ENCODE peak calls at places on chromosomes 12 and 14, in nine cellular contexts. E, G, T, P, B, C, D, J and Z are unnamed samples.

GRCh38 chr14:21902561-21903199 is 229.1 kb upstream of the OR4E1 start:
- DNase-seq in E (no peak), G (no peak), T (no peak), P (no peak), B (no peak), C (no peak), D (no peak), J (no peak), Z (no peak)

GRCh38 chr12:20376984-20377383 is 8.6 kb downstream of the PDE3A start:
- DNase-seq in E (peak; percentile 44), G (peak; percentile 30), T (peak; percentile 62), P (no peak), B (peak; percentile 10), C (no peak), D (peak; percentile 58), J (no peak), Z (no peak)

GRCh38 chr14:67405771-67406170 is 6.2 kb downstream of the PLEK2 start:
- DNase-seq in E (no peak), G (no peak), T (no peak), P (no peak), B (no peak), C (no peak), D (no peak), J (no peak), Z (no peak)

GRCh38 chr12:74985293-74985985 is 224.2 kb downstream of the KCNC2 start:
- DNase-seq in E (no peak), G (no peak), T (no peak), P (no peak), B (no peak), C (no peak), D (no peak), J (no peak), Z (no peak)

GRCh38 chr14:72975776-72976175 is 49.5 kb downstream of the DCAF4 start:
- DNase-seq in E (peak; percentile 10), G (no peak), T (no peak), P (no peak), B (peak; percentile 18), C (no peak), D (no peak), J (no peak), Z (no peak)

GRCh38 chr14:95531473-95531872 is 3.4 kb upstream of the GLRX5 start:
- DNase-seq in E (peak; percentile 83), G (peak; percentile 95), T (peak; percentile 82), P (no peak), B (no peak), C (no peak), D (peak; percentile 84), J (no peak), Z (peak; percentile 40)

GRCh38 chr14:101519090-101519489 is 42.2 kb upstream of the DIO3 start:
- DNase-seq in E (no peak), G (no peak), T (no peak), P (no peak), B (no peak), C (no peak), D (no peak), J (no peak), Z (no peak)

GRCh38 chr14:103480595-103480994 is 42.0 kb downstream of the CKB start:
- DNase-seq in E (no peak), G (no peak), T (no peak), P (no peak), B (no peak), C (no peak), D (no peak), J (no peak), Z (no peak)

GRCh38 chr12:42145197-42145549 is 499 bp upstream of the GXYLT1 start:
- DNase-seq in E (no peak), G (peak; percentile 11), T (no peak), P (no peak), B (peak; percentile 40), C (no peak), D (no peak), J (no peak), Z (no peak)

GRCh38 chr14:39426605-39427004 is 5.6 kb downstream of the FBXO33 start:
- DNase-seq in E (peak; percentile 9), G (peak; percentile 59), T (peak; percentile 74), P (no peak), B (no peak), C (no peak), D (peak; percentile 76), J (no peak), Z (peak; percentile 41)

DNA sequence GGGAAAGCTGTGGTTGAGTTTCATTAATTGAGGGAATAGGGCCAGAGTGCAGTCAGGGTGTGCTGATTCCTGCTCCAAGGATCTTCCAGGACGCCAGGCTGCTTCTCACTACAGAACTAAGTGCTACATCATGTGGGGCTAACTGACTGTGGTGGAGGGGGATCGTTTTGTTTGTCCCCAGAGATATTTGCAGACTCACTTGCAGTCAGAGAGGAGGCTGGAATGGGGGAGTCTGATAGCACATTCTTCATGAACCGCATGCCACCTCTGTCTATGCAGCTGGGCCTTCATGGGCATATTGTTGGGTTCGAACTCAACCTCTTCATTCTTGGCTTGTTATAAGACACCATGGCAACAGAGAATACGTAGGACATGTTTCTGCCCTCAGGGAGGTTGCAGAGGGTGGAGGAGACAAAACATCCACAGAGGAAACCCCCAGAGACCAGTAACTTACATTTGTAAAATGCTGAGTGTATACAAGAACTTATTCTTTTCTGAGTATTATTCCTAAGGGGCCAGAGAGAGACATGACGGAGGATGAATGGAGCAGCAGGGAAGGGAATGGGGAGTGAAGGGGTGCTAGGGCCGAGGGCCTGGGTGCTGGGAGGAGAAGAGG is 13.0 kb downstream of the KRT7 start:
- DNase-seq in E (no peak), G (no peak), T (no peak), P (no peak), B (no peak), C (no peak), D (no peak), J (no peak), Z (no peak)
- TF ChIP-seq CTCF in E (no peak), G (no peak), T (no peak), P (no peak), B (no peak), C (no peak), D (no peak), J (no peak), Z (no peak)

GRCh38 chr12:51951199-51951842 is at the start of gene ACVR1B:
- DNase-seq in E (peak; percentile 89), G (peak; percentile 90), T (peak; percentile 93), P (peak; percentile 90), B (peak; percentile 97), C (peak; percentile 91), D (peak; percentile 87), J (peak; percentile 94), Z (peak; percentile 60)
- H3K4me3 ChIP-seq in E (peak within 1 kb of the TSS; percentile 78), G (peak within 1 kb of the TSS; percentile 55), T (peak within 1 kb of the TSS; percentile 96), P (peak within 1 kb of the TSS; percentile 75), B (peak within 1 kb of the TSS; percentile 66), C (peak within 1 kb of the TSS; percentile 94), D (peak within 1 kb of the TSS; percentile 91), J (peak within 1 kb of the TSS; percentile 96), Z (peak within 1 kb of the TSS; percentile 87)

GRCh38 chr14:75310295-75311059 is 31.8 kb downstream of the FOS start:
- DNase-seq in E (peak; percentile 90), G (peak; percentile 86), T (peak; percentile 98), P (peak; percentile 75), B (peak; percentile 89), C (peak; percentile 74), D (peak; percentile 90), J (peak; percentile 85), Z (peak; percentile 85)
- TF ChIP-seq CTCF in E (no peak), G (no peak), T (no peak), P (no peak), B (no peak), C (no peak), D (no peak), J (no peak), Z (no peak)

GRCh38 chr12:104460041-104460757 is 3.5 kb downstream of the CHST11 start:
- DNase-seq in E (no peak), G (no peak), T (no peak), P (no peak), B (no peak), C (no peak), D (no peak), J (no peak), Z (no peak)
- H3K4me3 ChIP-seq in E (no peak overlapping the region), G (no peak overlapping the region), T (peak overlapping the region; percentile 69), P (peak overlapping the region; percentile 89), B (no peak overlapping the region), C (no peak overlapping the region), D (peak overlapping the region; percentile 88), J (no peak overlapping the region), Z (no peak overlapping the region)

GRCh38 chr12:52789637-52790426 is 6.1 kb downstream of the KRT3 start:
- DNase-seq in E (no peak), G (no peak), T (no peak), P (no peak), B (no peak), C (no peak), D (no peak), J (peak; percentile 60), Z (no peak)

GRCh38 chr12:52788876-52789636 is 6.9 kb downstream of the KRT3 start:
- DNase-seq in E (no peak), G (no peak), T (no peak), P (no peak), B (no peak), C (no peak), D (no peak), J (no peak), Z (no peak)

GRCh38 chr12:52790427-52791270 is 5.3 kb downstream of the KRT3 start:
- DNase-seq in E (no peak), G (no peak), T (no peak), P (no peak), B (no peak), C (no peak), D (no peak), J (no peak), Z (no peak)

GRCh38 chr12:52792185-52793029 is 3.5 kb downstream of the KRT3 start:
- DNase-seq in E (no peak), G (no peak), T (no peak), P (no peak), B (no peak), C (no peak), D (no peak), J (no peak), Z (no peak)

DNA sequence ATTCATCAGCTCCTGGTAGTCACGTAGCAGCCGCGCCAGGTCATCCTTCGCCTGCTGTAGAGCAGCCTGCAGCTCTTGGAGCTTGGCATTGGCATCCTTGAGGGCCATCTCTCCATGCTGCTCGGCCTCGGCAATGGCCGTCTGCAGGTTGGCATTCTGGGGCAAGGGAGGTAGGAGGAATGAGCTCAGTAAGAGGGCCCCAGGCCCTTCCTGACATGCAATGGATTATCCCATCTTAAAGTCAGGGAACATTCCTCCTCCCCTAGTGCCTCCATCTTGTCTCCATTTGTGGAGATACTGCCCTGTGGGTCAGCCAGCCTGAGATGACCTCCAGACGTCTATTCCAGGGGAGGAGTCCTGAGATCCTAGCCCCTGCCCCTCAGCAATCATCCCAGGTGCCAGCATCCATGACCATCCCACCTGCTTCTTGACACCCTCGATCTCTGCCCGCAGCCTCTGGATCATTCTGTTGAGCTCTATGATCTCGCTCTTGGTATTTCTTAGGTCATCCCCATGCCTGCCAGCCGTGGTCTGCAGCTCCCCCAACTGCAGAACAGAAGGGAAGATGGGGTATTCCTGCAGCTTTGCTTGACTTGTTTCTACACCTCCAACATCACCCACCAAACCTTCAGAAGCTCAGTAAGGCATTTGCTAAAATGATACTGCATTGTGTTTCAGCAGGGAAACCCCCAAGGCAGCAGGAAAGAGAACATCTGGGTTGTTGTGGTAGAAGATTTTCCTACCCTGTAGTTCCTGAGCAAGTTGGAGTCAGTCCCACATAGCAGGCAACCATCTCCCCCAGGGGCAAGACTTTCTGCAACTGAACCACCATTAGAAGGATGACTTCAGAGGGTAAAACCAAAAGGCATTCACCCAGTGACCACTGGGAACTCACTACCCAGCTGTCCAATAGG is 4.4 kb downstream of the KRT3 start:
- DNase-seq in E (no peak), G (no peak), T (no peak), P (no peak), B (no peak), C (no peak), D (no peak), J (no peak), Z (no peak)
- TF ChIP-seq CTCF in E (no peak), G (no peak), T (no peak), P (no peak), B (no peak), C (no peak), D (no peak), J (no peak), Z (no peak)